ENCODE peak calls at places on chromosomes 4 and X, in ten cellular contexts. S is MM.1S; C is tibial artery; K is esophagus squamous epithelium; Y is fibroblast of lung; E is OCI-LY7; T is stomach; X is naive thymus-derived CD4-positive, alpha-beta T cell; A is tibial nerve; D is aorta. I is an unnamed sample. For H3K4me1, the result is how much of the 10 kb centered on the place peaks cover.

GRCh38 chr4:186953601-186954260 is 230.1 kb upstream of the FAT1 start:
- DNase-seq in A (peak), X (no peak), D (no peak), Y (no peak), T (no peak), C (peak), K (no peak), S (no peak), E (no peak), I (no peak)

GRCh38 chr4:5888222-5888701 is 4.6 kb downstream of the CRMP1 start:
- DNase-seq in K (no peak), T (no peak), E (no peak), D (no peak), X (no peak), C (no peak), A (no peak), Y (no peak), S (no peak), I (no peak)

GRCh38 chr4:43089730-43090129 is 197.2 kb downstream of the GRXCR1 start:
- DNase-seq in C (no peak), E (no peak), X (no peak), D (peak), Y (peak), S (no peak), A (no peak), K (no peak), T (no peak), I (no peak)

GRCh38 chrX:42028113-42028512 is 104.8 kb upstream of the CASK start:
- DNase-seq in C (no peak), A (no peak), T (no peak), X (no peak), K (no peak), Y (no peak), E (peak), S (no peak), D (no peak), I (no peak)

GRCh38 chrX:69231903-69232302 is 66.7 kb upstream of the PJA1 start:
- DNase-seq in K (no peak), A (no peak), E (no peak), X (no peak), D (no peak), C (no peak), S (no peak), T (no peak), Y (no peak), I (no peak)

GRCh38 chr4:54439831-54440243 is 210.7 kb downstream of the PDGFRA start:
- DNase-seq in C (peak), A (peak), X (no peak), Y (peak), E (peak), T (no peak), D (peak), K (no peak), S (no peak), I (peak)

GRCh38 chr4:140296335-140296753 is 77.1 kb upstream of the SCOC start:
- DNase-seq in D (peak), K (peak), C (peak), T (peak), A (peak), E (no peak), S (no peak), X (no peak), Y (peak), I (peak)

GRCh38 chr4:76562161-76562560 is 127.1 kb downstream of the SHROOM3 start:
- DNase-seq in X (no peak), D (no peak), K (no peak), T (no peak), C (no peak), S (no peak), Y (peak), E (no peak), A (no peak), I (no peak)

GRCh38 chr4:24988776-24989175 is 42.0 kb downstream of the LGI2 start:
- DNase-seq in K (no peak), T (no peak), E (no peak), Y (peak), X (no peak), C (no peak), A (no peak), D (no peak), S (peak), I (no peak)

GRCh38 chr4:182975806-182976205 is 58.6 kb upstream of the DCTD start:
- DNase-seq in K (no peak), D (no peak), S (no peak), E (no peak), T (no peak), Y (peak), X (no peak), A (no peak), C (no peak), I (no peak)

DNA sequence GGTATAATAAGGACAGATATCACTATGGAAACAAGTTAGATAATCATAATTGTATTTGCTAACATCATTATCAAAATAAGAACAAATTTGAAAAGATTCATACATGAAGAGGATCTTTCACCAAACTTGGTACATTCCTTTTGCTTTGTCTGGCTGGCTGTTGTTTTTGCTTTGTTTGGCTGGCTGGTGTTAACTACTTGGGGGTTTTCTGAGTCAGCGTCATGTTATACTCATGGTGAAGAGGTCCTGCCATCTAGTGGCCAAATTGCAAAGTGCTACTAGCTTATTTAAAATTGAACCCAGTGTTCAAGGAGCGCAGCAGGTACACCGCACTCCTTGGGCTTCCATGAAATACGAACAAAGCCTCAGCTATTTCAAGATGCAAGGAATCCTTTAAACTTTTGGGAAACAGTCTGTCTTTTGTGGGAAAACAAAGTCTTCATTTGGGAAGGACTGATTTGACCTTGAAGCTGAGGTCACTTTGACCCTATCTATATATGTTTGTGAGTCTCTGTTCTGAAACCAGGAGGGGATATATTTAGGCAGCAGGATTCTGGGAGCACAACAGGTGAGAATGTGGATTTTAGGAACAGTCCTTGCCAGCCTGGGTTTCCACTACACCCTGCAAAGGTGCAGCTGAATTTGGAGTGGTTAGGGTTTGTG is 129.7 kb downstream of the PLS3 start:
- DNase-seq in T (peak), Y (peak), C (peak), S (peak), E (peak), K (no peak), A (peak), X (peak), D (peak), I (peak)
- H3K27ac ChIP-seq in T (no peak), Y (peak), C (peak), S (no peak), E (no peak), K (no peak), A (no peak), X (no peak), D (peak), I (peak)

GRCh38 chr4:150131581-150132228 is 53.5 kb downstream of the DCLK2 start:
- DNase-seq in D (no peak), C (no peak), A (no peak), S (no peak), E (no peak), K (no peak), Y (no peak), X (no peak), T (no peak), I (no peak)

GRCh38 chr4:150133605-150134004 is 55.4 kb downstream of the DCLK2 start:
- DNase-seq in S (no peak), K (no peak), A (no peak), D (no peak), X (no peak), E (no peak), C (no peak), T (no peak), Y (peak), I (no peak)

GRCh38 chr4:150127757-150128156 is 49.5 kb downstream of the DCLK2 start:
- DNase-seq in Y (peak), T (no peak), A (no peak), D (no peak), S (no peak), X (no peak), K (no peak), C (no peak), E (no peak), I (no peak)

GRCh38 chr4:150126880-150127236 is 48.6 kb downstream of the DCLK2 start:
- DNase-seq in X (no peak), C (no peak), K (no peak), E (no peak), S (peak), D (no peak), Y (peak), T (no peak), A (no peak), I (no peak)

GRCh38 chr4:150130953-150131352 is 52.7 kb downstream of the DCLK2 start:
- DNase-seq in T (no peak), E (no peak), Y (peak), C (no peak), A (peak), K (no peak), X (no peak), S (no peak), D (peak), I (peak)
- H3K4me1 ChIP-seq in T (under half), E (under half), Y (under half), C (under half), A (under half), K (under half), X (under half), S (under half), D (under half), I (under half)

GRCh38 chr4:110953191-110953590 is 330.3 kb upstream of the PITX2 start:
- DNase-seq in T (no peak), K (no peak), D (no peak), A (no peak), S (no peak), Y (no peak), E (no peak), C (no peak), X (no peak), I (no peak)

GRCh38 chr4:110953898-110954297 is 331.0 kb upstream of the PITX2 start:
- DNase-seq in K (no peak), E (no peak), Y (no peak), A (no peak), T (no peak), C (no peak), D (no peak), S (no peak), X (no peak), I (no peak)

GRCh38 chr4:110955748-110956147 is 332.9 kb upstream of the PITX2 start:
- DNase-seq in K (no peak), Y (no peak), X (no peak), A (no peak), S (no peak), T (no peak), D (no peak), E (no peak), C (no peak), I (no peak)

GRCh38 chr4:110949516-110949915 is 326.6 kb upstream of the PITX2 start:
- DNase-seq in S (no peak), Y (no peak), C (no peak), X (no peak), T (no peak), E (no peak), K (no peak), A (no peak), D (no peak), I (no peak)

DNA sequence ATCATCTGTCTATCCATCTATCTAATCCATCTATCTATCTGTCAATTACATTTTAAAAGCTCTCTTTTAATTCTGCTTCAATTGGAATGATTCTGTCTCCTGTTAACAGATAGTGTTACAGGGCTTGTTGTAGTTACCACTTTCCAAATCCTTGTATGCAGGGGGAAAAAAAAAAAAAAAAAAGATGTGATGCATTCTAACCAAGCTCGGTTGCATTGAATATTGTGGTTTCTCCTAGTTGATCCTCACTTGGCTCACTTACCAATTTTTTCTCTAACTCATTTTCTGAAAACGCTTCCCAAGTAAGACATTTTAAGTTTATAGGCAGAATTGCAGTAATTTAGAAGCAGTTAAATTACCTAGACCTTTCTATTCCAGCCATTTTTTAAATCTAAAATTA is 327.8 kb upstream of the PITX2 start:
- DNase-seq in X (no peak), C (no peak), D (no peak), Y (no peak), E (no peak), K (no peak), S (no peak), A (no peak), T (no peak), I (no peak)
- H3K27ac ChIP-seq in X (no peak), C (no peak), D (no peak), Y (no peak), E (no peak), K (no peak), S (no peak), A (no peak), T (no peak), I (no peak)

GRCh38 chr4:38150021-38150671 is 189.9 kb downstream of the PTTG2 start:
- DNase-seq in X (no peak), A (no peak), K (no peak), E (no peak), T (no peak), Y (peak), C (no peak), S (no peak), D (no peak), I (no peak)
- H3K4me1 ChIP-seq in X (under half), A (under half), K (under half), E (under half), T (under half), Y (under half), C (under half), S (under half), D (under half), I (under half)

GRCh38 chr4:134200811-134201215 is 776 bp downstream of the PABPC4L start:
- DNase-seq in Y (no peak), S (no peak), T (no peak), C (no peak), D (peak), E (no peak), X (no peak), A (no peak), K (no peak), I (peak)

GRCh38 chr4:134202136-134202535 is 547 bp upstream of the PABPC4L start:
- DNase-seq in C (no peak), T (no peak), K (no peak), D (no peak), E (no peak), S (no peak), Y (no peak), X (no peak), A (no peak), I (no peak)

GRCh38 chr4:134202557-134202956 is 968 bp upstream of the PABPC4L start:
- DNase-seq in K (no peak), T (no peak), C (no peak), S (no peak), D (no peak), A (no peak), E (no peak), X (no peak), Y (peak), I (no peak)

DNA sequence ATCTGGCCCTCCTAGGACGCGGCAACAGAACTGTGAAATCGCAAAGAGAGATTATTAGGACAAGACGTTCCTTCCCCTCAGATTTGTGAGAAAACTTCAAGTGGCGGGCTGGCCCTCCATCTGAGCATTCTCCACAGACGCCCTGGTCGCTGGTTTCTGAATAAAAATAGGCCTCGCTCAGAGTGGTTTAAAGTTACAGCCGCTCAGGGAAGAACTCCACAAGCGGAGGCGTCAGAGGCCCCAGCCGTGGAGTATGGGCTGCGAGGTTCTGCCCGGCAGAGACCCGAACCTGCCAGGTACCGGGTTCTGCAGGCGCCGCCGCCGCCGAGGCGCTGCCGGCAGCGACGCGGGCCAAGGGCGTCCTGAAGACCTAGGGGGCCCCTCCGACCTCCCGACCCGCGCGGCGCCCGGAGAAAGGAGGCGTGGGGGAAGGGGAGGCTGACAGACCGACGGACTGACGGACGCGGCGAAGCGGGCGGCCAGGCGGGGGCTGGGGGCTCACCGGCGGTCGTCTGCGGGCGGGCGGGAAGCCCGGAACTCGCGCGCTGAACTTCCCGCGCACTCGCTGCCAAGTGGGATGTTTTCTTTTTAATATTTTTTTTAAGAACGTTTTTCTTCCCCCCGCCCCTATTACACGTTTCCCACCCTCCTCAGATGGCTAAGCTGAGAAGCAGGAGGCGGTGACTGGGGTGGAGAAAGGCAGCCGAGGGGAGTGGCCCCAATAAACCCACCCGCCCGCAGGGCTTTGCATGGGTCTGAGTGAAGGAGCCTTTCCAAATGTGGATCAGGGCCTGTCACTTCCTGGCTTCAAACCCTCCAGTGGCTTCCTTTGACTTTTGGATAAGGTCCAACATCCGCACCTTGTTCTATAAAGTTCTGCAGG is at the start of gene PABPC4L:
- DNase-seq in T (no peak), D (peak), A (peak), S (no peak), Y (peak), K (no peak), E (no peak), C (peak), X (no peak), I (peak)
- H3K27ac ChIP-seq in T (peak), D (peak), A (peak), S (no peak), Y (peak), K (peak), E (no peak), C (peak), X (no peak), I (peak)

I was measured in sigmoid colon.